ENCODE peak calls at places on chromosome 12, in six cellular contexts. One of them, this sample, is unnamed.

GRCh38 chr12:55957106-55957859 is 8.6 kb downstream of the PMEL start:
- DNase-seq in ovary: no peak
- DNase-seq in GM12878: no peak
- DNase-seq in stomach: peak; percentile 79
- DNase-seq in K562: no peak
- DNase-seq in A549: no peak
- DNase-seq in this sample: no peak

GRCh38 chr12:95083938-95084337 is 10.5 kb upstream of the NR2C1 start:
- DNase-seq in GM12878: no peak
- DNase-seq in stomach: no peak
- DNase-seq in ovary: no peak
- DNase-seq in A549: no peak
- DNase-seq in K562: no peak
- DNase-seq in this sample: no peak

GRCh38 chr12:25152055-25152454 is 42.9 kb downstream of the DNAI7 start:
- DNase-seq in ovary: no peak
- DNase-seq in A549: no peak
- DNase-seq in GM12878: no peak
- DNase-seq in K562: no peak
- DNase-seq in stomach: no peak
- DNase-seq in this sample: no peak

GRCh38 chr12:105820407-105821140 is 318.2 kb downstream of the NUAK1 start:
- DNase-seq in GM12878: no peak
- DNase-seq in A549: no peak
- DNase-seq in stomach: no peak
- DNase-seq in ovary: peak; percentile 17
- DNase-seq in K562: no peak
- DNase-seq in this sample: no peak

GRCh38 chr12:26422839-26423398 is 227.5 kb downstream of the SSPN start:
- DNase-seq in stomach: no peak
- DNase-seq in GM12878: no peak
- DNase-seq in K562: no peak
- DNase-seq in A549: no peak
- DNase-seq in ovary: no peak
- DNase-seq in this sample: no peak

GRCh38 chr12:43444940-43445564 is 107.0 kb downstream of the ADAMTS20 start:
- DNase-seq in GM12878: peak; percentile 4
- DNase-seq in K562: peak; percentile 4
- DNase-seq in ovary: no peak
- DNase-seq in stomach: peak; percentile 51
- DNase-seq in A549: no peak
- DNase-seq in this sample: no peak

GRCh38 chr12:58774008-58774407 is 146.3 kb downstream of the LRIG3 start:
- DNase-seq in GM12878: no peak
- DNase-seq in K562: no peak
- DNase-seq in ovary: no peak
- DNase-seq in stomach: no peak
- DNase-seq in A549: no peak
- DNase-seq in this sample: no peak

GRCh38 chr12:5258498-5258897 is 173.4 kb upstream of the NTF3 start:
- DNase-seq in stomach: no peak
- DNase-seq in K562: no peak
- DNase-seq in GM12878: no peak
- DNase-seq in A549: no peak
- DNase-seq in ovary: no peak
- DNase-seq in this sample: no peak

GRCh38 chr12:91817512-91817911 is 328.1 kb downstream of the BTG1 start:
- DNase-seq in ovary: no peak
- DNase-seq in A549: no peak
- DNase-seq in stomach: peak; percentile 50
- DNase-seq in K562: no peak
- DNase-seq in GM12878: no peak
- DNase-seq in this sample: no peak

GRCh38 chr12:71478277-71478676 is 38.7 kb downstream of the LGR5 start:
- DNase-seq in ovary: no peak
- DNase-seq in GM12878: no peak
- DNase-seq in stomach: no peak
- DNase-seq in K562: no peak
- DNase-seq in A549: no peak
- DNase-seq in this sample: no peak

GRCh38 chr12:120438495-120439198 is 734 bp downstream of the COX6A1 start:
- DNase-seq in ovary: no peak
- DNase-seq in K562: no peak
- DNase-seq in stomach: no peak
- DNase-seq in GM12878: no peak
- DNase-seq in A549: no peak
- DNase-seq in this sample: no peak

GRCh38 chr12:57416039-57416996 is 14.5 kb downstream of the R3HDM2 start:
- DNase-seq in A549: no peak
- DNase-seq in GM12878: no peak
- DNase-seq in K562: no peak
- DNase-seq in ovary: no peak
- DNase-seq in stomach: no peak
- DNase-seq in this sample: no peak

GRCh38 chr12:114209852-114210251 is 196.1 kb downstream of the TBX5 start:
- DNase-seq in stomach: no peak
- DNase-seq in A549: no peak
- DNase-seq in GM12878: no peak
- DNase-seq in ovary: no peak
- DNase-seq in K562: no peak
- DNase-seq in this sample: no peak

GRCh38 chr12:79016181-79016580 is 151.6 kb downstream of the SYT1 start:
- DNase-seq in ovary: no peak
- DNase-seq in stomach: no peak
- DNase-seq in GM12878: no peak
- DNase-seq in A549: no peak
- DNase-seq in K562: no peak
- DNase-seq in this sample: no peak

GRCh38 chr12:6285063-6285477 is 25.4 kb upstream of the PLEKHG6 start:
- DNase-seq in K562: peak; percentile 81
- DNase-seq in GM12878: no peak
- DNase-seq in stomach: peak; percentile 69
- DNase-seq in ovary: peak; percentile 70
- DNase-seq in A549: peak; percentile 95
- DNase-seq in this sample: no peak

GRCh38 chr12:53695148-53696138 is 19.6 kb upstream of the ATP5MC2 start:
- DNase-seq in A549: peak; percentile 55
- DNase-seq in ovary: no peak
- DNase-seq in K562: peak; percentile 49
- DNase-seq in stomach: peak; percentile 46
- DNase-seq in GM12878: no peak
- DNase-seq in this sample: no peak

GRCh38 chr12:56941299-56942017 is 7.2 kb upstream of the SDR9C7 start:
- DNase-seq in GM12878: peak; percentile 23
- DNase-seq in A549: peak; percentile 53
- DNase-seq in ovary: no peak
- DNase-seq in K562: peak; percentile 28
- DNase-seq in stomach: no peak
- DNase-seq in this sample: peak; percentile 90

GRCh38 chr12:122080149-122081107 is 1.9 kb downstream of the MLXIP start:
- DNase-seq in ovary: no peak
- DNase-seq in stomach: peak; percentile 54
- DNase-seq in K562: no peak
- DNase-seq in GM12878: no peak
- DNase-seq in A549: peak; percentile 41
- DNase-seq in this sample: no peak

GRCh38 chr12:92007787-92008186 is 137.9 kb downstream of the BTG1 start:
- DNase-seq in GM12878: no peak
- DNase-seq in K562: no peak
- DNase-seq in A549: no peak
- DNase-seq in stomach: no peak
- DNase-seq in ovary: no peak
- DNase-seq in this sample: no peak

GRCh38 chr12:27367078-27367477 is 34.4 kb downstream of the BMAL2 start:
- DNase-seq in stomach: no peak
- DNase-seq in K562: no peak
- DNase-seq in GM12878: no peak
- DNase-seq in A549: no peak
- DNase-seq in ovary: no peak
- DNase-seq in this sample: no peak

GRCh38 chr12:69837191-69838085 is 12.4 kb downstream of the MYRFL start:
- DNase-seq in GM12878: no peak
- DNase-seq in stomach: no peak
- DNase-seq in K562: no peak
- DNase-seq in A549: no peak
- DNase-seq in ovary: no peak
- DNase-seq in this sample: no peak

GRCh38 chr12:50222275-50222783 is 55.2 kb upstream of the CERS5 start:
- DNase-seq in A549: no peak
- DNase-seq in GM12878: no peak
- DNase-seq in K562: peak; percentile 76
- DNase-seq in ovary: peak; percentile 57
- DNase-seq in stomach: peak; percentile 33
- DNase-seq in this sample: no peak

GRCh38 chr12:50221228-50222008 is 54.2 kb upstream of the CERS5 start:
- DNase-seq in GM12878: peak; percentile 53
- DNase-seq in ovary: no peak
- DNase-seq in A549: no peak
- DNase-seq in stomach: no peak
- DNase-seq in K562: peak; percentile 32
- DNase-seq in this sample: no peak

GRCh38 chr12:50218386-50218785 is 51.2 kb upstream of the CERS5 start:
- DNase-seq in A549: no peak
- DNase-seq in GM12878: no peak
- DNase-seq in K562: no peak
- DNase-seq in stomach: no peak
- DNase-seq in ovary: no peak
- DNase-seq in this sample: no peak

GRCh38 chr12:50219544-50219943 is 52.4 kb upstream of the CERS5 start:
- DNase-seq in A549: no peak
- DNase-seq in stomach: no peak
- DNase-seq in K562: no peak
- DNase-seq in GM12878: no peak
- DNase-seq in ovary: no peak
- DNase-seq in this sample: no peak

GRCh38 chr12:50220357-50221061 is 53.3 kb upstream of the CERS5 start:
- DNase-seq in GM12878: peak; percentile 57
- DNase-seq in A549: no peak
- DNase-seq in K562: peak; percentile 29
- DNase-seq in ovary: no peak
- DNase-seq in stomach: no peak
- DNase-seq in this sample: no peak
- TF ChIP-seq POLR2A in GM12878: no peak
- TF ChIP-seq POLR2A in A549: no peak
- TF ChIP-seq POLR2A in K562: no peak
- TF ChIP-seq POLR2A in ovary: no peak
- TF ChIP-seq POLR2A in stomach: no peak
- TF ChIP-seq POLR2A in this sample: no peak

DNA sequence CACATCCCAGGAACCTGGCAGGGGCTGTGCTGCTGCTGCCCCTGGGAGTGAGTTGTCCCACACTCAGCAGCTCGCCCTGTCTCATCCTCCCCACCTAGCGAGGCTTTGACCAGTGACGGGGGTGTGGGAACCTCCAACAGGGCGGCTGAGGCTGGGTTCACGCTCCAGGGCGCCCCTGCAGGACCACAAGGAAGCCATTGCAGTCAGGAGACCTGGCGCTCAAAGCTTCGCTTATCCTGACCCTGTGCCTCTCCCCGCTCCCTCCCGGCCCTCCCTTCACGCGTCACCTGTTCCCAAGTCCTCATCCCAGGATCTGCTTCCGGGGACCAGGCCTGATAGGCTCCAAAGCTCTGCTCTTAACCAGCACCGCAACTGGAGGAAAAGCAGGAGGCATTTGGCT is 272.0 kb upstream of the SFSWAP start:
- DNase-seq in K562: peak; percentile 23
- DNase-seq in stomach: peak; percentile 17
- DNase-seq in A549: no peak
- DNase-seq in ovary: no peak
- DNase-seq in GM12878: no peak
- DNase-seq in this sample: no peak
- H3K27ac ChIP-seq in K562: no peak overlapping the region
- H3K27ac ChIP-seq in stomach: no peak overlapping the region
- H3K27ac ChIP-seq in A549: no peak overlapping the region
- H3K27ac ChIP-seq in ovary: no peak overlapping the region
- H3K27ac ChIP-seq in GM12878: no peak overlapping the region
- H3K27ac ChIP-seq in this sample: no peak overlapping the region

GRCh38 chr12:64627781-64628180 is 17.5 kb downstream of the RASSF3 start:
- DNase-seq in stomach: no peak
- DNase-seq in GM12878: no peak
- DNase-seq in ovary: no peak
- DNase-seq in A549: no peak
- DNase-seq in K562: no peak
- DNase-seq in this sample: no peak

GRCh38 chr12:64621257-64621942 is 11.1 kb downstream of the RASSF3 start:
- DNase-seq in K562: no peak
- DNase-seq in stomach: no peak
- DNase-seq in A549: no peak
- DNase-seq in ovary: no peak
- DNase-seq in GM12878: peak; percentile 91
- DNase-seq in this sample: no peak

GRCh38 chr12:64631197-64631596 is 20.9 kb downstream of the RASSF3 start:
- DNase-seq in ovary: no peak
- DNase-seq in A549: no peak
- DNase-seq in stomach: no peak
- DNase-seq in GM12878: no peak
- DNase-seq in K562: no peak
- DNase-seq in this sample: no peak

GRCh38 chr12:64624035-64624434 is 13.7 kb downstream of the RASSF3 start:
- DNase-seq in GM12878: no peak
- DNase-seq in A549: no peak
- DNase-seq in K562: no peak
- DNase-seq in stomach: no peak
- DNase-seq in ovary: no peak
- DNase-seq in this sample: no peak

DNA sequence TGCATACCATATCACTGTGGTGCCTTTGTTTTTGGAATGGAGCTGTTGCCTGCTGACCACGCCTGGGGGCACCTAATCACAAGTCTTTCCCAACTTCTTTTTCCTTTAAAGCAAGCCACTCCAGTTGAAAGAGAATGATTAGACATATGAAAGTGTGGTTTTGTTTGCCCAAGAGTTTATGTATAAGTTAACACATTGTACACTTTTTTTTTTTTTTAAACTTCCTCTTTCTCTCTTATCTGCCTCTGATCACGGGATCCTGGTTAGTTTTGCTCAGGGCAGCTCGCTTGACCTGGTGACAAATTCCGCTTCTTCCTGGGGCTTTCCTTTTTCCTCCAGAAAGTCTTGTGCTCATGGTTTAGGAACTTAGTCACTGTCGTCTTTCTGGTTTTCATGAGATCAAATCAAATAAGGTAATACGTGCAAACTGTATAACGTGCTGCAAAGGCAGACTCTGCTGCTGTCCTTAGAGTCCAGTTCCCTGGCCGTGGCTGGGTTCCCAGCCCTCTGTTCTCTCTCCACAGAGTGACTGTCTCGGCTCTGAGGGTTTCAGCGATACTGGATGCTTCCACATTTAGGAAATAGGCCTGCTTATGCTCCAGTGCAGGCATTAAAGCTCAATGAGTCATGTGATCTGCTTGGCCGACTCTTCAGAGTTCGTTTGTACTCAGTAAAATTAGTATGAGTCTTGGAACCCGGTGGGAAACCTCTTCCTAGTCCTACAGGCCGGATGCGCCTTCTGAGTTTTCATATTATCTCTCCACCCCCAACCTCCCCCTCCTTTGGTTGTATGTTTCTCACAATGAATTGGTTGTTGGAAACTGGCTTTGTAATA is 15.2 kb downstream of the RASSF3 start:
- DNase-seq in K562: peak; percentile 72
- DNase-seq in ovary: no peak
- DNase-seq in A549: peak; percentile 76
- DNase-seq in stomach: peak; percentile 47
- DNase-seq in GM12878: peak; percentile 78
- DNase-seq in this sample: no peak
- TF ChIP-seq EP300 in K562: peak; percentile 46
- TF ChIP-seq EP300 in ovary: no peak
- TF ChIP-seq EP300 in A549: peak; percentile 58
- TF ChIP-seq EP300 in stomach: no peak
- TF ChIP-seq EP300 in GM12878: no peak
- TF ChIP-seq EP300 in this sample: no peak

GRCh38 chr12:46815792-46816191 is 10.0 kb downstream of the SLC38A4 start:
- DNase-seq in A549: no peak
- DNase-seq in GM12878: no peak
- DNase-seq in stomach: no peak
- DNase-seq in ovary: no peak
- DNase-seq in K562: no peak
- DNase-seq in this sample: no peak
- TF ChIP-seq POLR2A in A549: no peak
- TF ChIP-seq POLR2A in GM12878: no peak
- TF ChIP-seq POLR2A in stomach: no peak
- TF ChIP-seq POLR2A in ovary: no peak
- TF ChIP-seq POLR2A in K562: no peak
- TF ChIP-seq POLR2A in this sample: no peak

This sample was measured in esophagus muscularis mucosa.